ENCODE peak calls at places on chromosomes 16 and 17, in six cellular contexts. A is GM10248, V is ovary, E is bronchial epithelial cell, B is GM13977, T is mesothelial cell of epicardium. Y is an unnamed sample.

GRCh38 chr16:73329363-73330306 is 281.7 kb upstream of the ZFHX3 start:
- DNase-seq in A (no peak), V (no peak), E (no peak), B (no peak), T (no peak), Y (no peak)

GRCh38 chr16:16019488-16019887 is 70.1 kb downstream of the ABCC1 start:
- DNase-seq in A (no peak), V (no peak), E (peak; percentile 62), B (no peak), T (no peak), Y (no peak)

GRCh38 chr17:60356947-60357346 is 35.0 kb downstream of the USP32 start:
- DNase-seq in A (no peak), V (no peak), E (no peak), B (no peak), T (no peak), Y (no peak)

GRCh38 chr16:78973041-78973440 is 627.5 kb downstream of the MAF start:
- DNase-seq in A (no peak), V (no peak), E (no peak), B (no peak), T (no peak), Y (no peak)

GRCh38 chr16:21184834-21185233 is 26.4 kb downstream of the LDAF1 start:
- DNase-seq in A (no peak), V (no peak), E (peak; percentile 54), B (no peak), T (no peak), Y (no peak)

GRCh38 chr17:15341385-15341849 is at the start of gene TEKT3:
- DNase-seq in A (no peak), V (peak; percentile 84), E (peak; percentile 35), B (no peak), T (peak; percentile 67), Y (peak; percentile 49)

GRCh38 chr17:3027786-3028532 is 35.4 kb downstream of the OR1D5 start:
- DNase-seq in A (no peak), V (peak; percentile 1), E (no peak), B (no peak), T (no peak), Y (no peak)

GRCh38 chr16:1019234-1019933 is 37.8 kb downstream of the SOX8 start:
- DNase-seq in A (no peak), V (peak; percentile 33), E (no peak), B (no peak), T (no peak), Y (no peak)

GRCh38 chr16:85569615-85570212 is 43.4 kb upstream of the GSE1 start:
- DNase-seq in A (peak; percentile 90), V (no peak), E (no peak), B (peak; percentile 94), T (no peak), Y (no peak)

GRCh38 chr16:28914325-28914724 is 10.7 kb downstream of the RABEP2 start:
- DNase-seq in A (no peak), V (no peak), E (no peak), B (no peak), T (no peak), Y (no peak)

GRCh38 chr16:87278191-87279093 is 38.8 kb downstream of the C16orf95 start:
- DNase-seq in A (peak; percentile 85), V (peak; percentile 76), E (peak; percentile 51), B (peak; percentile 87), T (peak; percentile 66), Y (no peak)

GRCh38 chr17:45342306-45342705 is 25.5 kb upstream of the MAP3K14 start:
- DNase-seq in A (no peak), V (no peak), E (no peak), B (no peak), T (no peak), Y (no peak)

GRCh38 chr16:63945805-63946204 is 1176.1 kb downstream of the CDH11 start:
- DNase-seq in A (no peak), V (no peak), E (no peak), B (no peak), T (no peak), Y (no peak)

GRCh38 chr17:63542942-63543821 is 7.1 kb upstream of the DCAF7 start:
- DNase-seq in A (no peak), V (no peak), E (no peak), B (no peak), T (no peak), Y (no peak)

GRCh38 chr17:921161-921560 is 58.4 kb downstream of the NXN start:
- DNase-seq in A (no peak), V (no peak), E (peak; percentile 77), B (no peak), T (no peak), Y (no peak)

GRCh38 chr16:56892705-56893104 is 27.7 kb downstream of the SLC12A3 start:
- DNase-seq in A (no peak), V (no peak), E (no peak), B (no peak), T (no peak), Y (no peak)

GRCh38 chr17:32258383-32259121 is 7.1 kb upstream of the RHBDL3 start:
- DNase-seq in A (no peak), V (no peak), E (no peak), B (no peak), T (no peak), Y (no peak)

GRCh38 chr17:65954148-65954449 is 237.8 kb downstream of the CEP112 start:
- DNase-seq in A (no peak), V (no peak), E (no peak), B (no peak), T (no peak), Y (no peak)

GRCh38 chr16:50301626-50302471 is 35.5 kb downstream of the ADCY7 start:
- DNase-seq in A (no peak), V (peak; percentile 20), E (peak; percentile 56), B (no peak), T (no peak), Y (no peak)

GRCh38 chr17:29243792-29244191 is 2.9 kb upstream of the CRYBA1 start:
- DNase-seq in A (peak; percentile 41), V (no peak), E (no peak), B (peak; percentile 44), T (no peak), Y (no peak)

GRCh38 chr16:89478576-89479221 is 11.7 kb downstream of the ANKRD11 start:
- DNase-seq in A (no peak), V (no peak), E (peak; percentile 96), B (no peak), T (no peak), Y (no peak)

GRCh38 chr16:57194512-57194911 is 8.4 kb downstream of the RSPRY1 start:
- DNase-seq in A (no peak), V (no peak), E (peak; percentile 97), B (no peak), T (no peak), Y (no peak)

DNA sequence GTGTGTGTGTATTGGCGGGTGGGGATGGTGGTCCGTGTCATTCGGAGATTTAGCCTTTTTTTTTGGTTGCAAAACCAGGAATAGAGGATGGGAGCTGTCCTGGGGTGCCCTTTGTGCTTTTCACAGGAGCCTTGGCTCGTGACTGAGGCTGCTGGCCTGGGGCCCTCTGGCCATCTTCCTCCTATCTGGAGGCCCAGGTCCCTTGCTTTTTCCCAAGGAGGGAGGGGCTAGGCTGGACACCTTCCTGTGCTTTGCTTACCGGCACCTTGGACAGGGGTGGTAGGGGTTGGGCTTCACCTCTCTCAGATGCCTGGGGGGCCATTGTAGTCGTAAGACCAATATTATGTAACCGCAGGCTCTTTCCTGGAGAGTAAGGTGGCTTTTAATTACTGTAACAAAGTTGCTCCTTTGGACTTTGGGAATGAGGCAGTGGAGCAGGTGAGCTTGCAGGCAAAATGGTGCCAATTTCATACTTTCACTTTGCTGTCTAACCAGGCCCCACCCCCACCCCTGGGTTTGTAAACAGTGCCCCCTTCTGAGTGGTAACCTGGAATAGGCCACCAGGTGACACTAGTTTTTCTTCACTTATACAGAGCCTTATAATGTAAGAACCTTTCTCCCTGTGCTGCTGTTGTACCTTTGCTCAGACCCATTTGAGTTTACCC is 1.2 kb downstream of the DYNLL2 start:
- DNase-seq in A (peak; percentile 64), V (peak; percentile 50), E (peak; percentile 41), B (peak; percentile 70), T (no peak), Y (no peak)
- TF ChIP-seq CTCF in A (peak; percentile 20), V (no peak), E (peak; percentile 29), B (peak; percentile 36), T (no peak), Y (no peak)

GRCh38 chr17:78132086-78132676 is 1.6 kb downstream of the TMC8 start:
- DNase-seq in A (peak; percentile 70), V (no peak), E (no peak), B (peak; percentile 74), T (no peak), Y (peak; percentile 56)
- TF ChIP-seq CTCF in A (no peak), V (no peak), E (no peak), B (no peak), T (no peak), Y (no peak)

DNA sequence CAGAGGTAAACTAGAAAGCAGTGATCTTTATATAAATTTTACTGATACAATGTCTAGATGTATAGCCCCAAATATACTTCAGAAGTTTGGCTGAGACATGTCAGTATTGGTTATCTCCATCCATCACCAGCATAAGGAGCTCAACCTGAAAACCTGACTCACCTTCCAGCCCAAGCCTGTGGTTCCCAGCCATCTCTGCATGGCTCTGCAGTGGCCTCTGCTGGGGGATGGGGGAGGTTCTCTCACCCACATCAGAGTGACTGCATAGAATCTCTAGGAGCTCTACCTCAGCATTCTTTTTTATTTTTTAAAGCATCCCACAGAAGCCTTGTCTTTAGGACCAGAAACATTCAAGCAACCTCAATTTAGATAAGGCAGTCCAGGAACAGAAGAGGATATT is 27.3 kb downstream of the USP7 start:
- DNase-seq in A (peak; percentile 73), V (no peak), E (peak; percentile 82), B (peak; percentile 69), T (no peak), Y (no peak)
- TF ChIP-seq CTCF in A (peak; percentile 71), V (no peak), E (peak; percentile 78), B (peak; percentile 69), T (no peak), Y (peak; percentile 66)

DNA sequence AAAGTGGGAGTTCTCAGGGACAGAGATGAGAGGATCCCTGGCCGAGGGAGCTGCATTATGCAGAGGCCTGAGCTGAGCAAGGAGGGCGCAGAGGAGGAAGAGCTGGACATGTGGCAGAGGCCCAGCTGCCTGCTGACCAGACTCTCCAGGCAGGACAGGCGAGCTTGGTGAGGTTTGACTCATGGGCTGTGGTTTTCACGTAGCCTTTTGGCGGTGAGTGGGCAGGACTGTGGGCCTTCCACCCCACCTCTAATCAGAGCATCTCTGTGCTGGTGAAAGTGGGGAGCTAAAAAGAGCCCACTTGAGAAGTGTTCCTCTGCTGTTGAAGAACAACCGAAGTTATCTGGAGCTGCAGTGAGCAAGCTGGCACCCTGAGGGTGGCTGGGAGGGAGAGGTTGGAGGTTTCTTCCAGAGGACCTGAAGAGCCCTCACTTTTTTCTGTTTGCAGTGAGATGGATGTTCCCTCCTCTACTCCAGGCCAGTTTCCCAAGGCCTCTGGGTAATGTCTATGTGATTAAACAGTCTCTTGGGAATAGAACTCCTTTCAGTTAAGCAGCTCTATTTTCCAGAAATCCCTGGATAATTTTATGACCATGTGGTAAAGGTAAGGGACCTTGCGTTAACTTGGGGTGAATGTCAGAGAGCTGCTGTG is 11.9 kb downstream of the EPN2 start:
- DNase-seq in A (no peak), V (no peak), E (peak; percentile 52), B (no peak), T (no peak), Y (no peak)
- TF ChIP-seq CTCF in A (no peak), V (no peak), E (no peak), B (no peak), T (no peak), Y (no peak)

Y was measured in CD14-positive monocyte.